ENCODE peak calls at places on chromosomes 16 and 17, in nine cellular contexts. One of them, this sample, is unnamed.

GRCh38 chr16:24114876-24115275 is 141.3 kb upstream of the CACNG3 start:
- DNase-seq in dorsolateral prefrontal cortex: no peak
- DNase-seq in coronary artery: no peak
- DNase-seq in astrocyte: no peak
- DNase-seq in fibroblast of the aortic adventitia: no peak
- DNase-seq in cardiac fibroblast: no peak
- DNase-seq in left ventricle myocardium inferior: no peak
- DNase-seq in heart right ventricle: no peak
- DNase-seq in GM06990: no peak
- DNase-seq in this sample: no peak

GRCh38 chr17:81508639-81509047 is 4.0 kb downstream of the ACTG1 start:
- DNase-seq in dorsolateral prefrontal cortex: no peak
- DNase-seq in coronary artery: peak; percentile 68
- DNase-seq in astrocyte: no peak
- DNase-seq in fibroblast of the aortic adventitia: peak; percentile 58
- DNase-seq in cardiac fibroblast: peak; percentile 78
- DNase-seq in left ventricle myocardium inferior: no peak
- DNase-seq in heart right ventricle: no peak
- DNase-seq in GM06990: no peak
- DNase-seq in this sample: peak; percentile 66

GRCh38 chr17:37490022-37490587 is 414 bp downstream of the DUSP14 start:
- DNase-seq in dorsolateral prefrontal cortex: peak; percentile 46
- DNase-seq in coronary artery: peak; percentile 84
- DNase-seq in astrocyte: peak; percentile 42
- DNase-seq in fibroblast of the aortic adventitia: peak; percentile 48
- DNase-seq in cardiac fibroblast: peak; percentile 57
- DNase-seq in left ventricle myocardium inferior: peak; percentile 61
- DNase-seq in heart right ventricle: peak; percentile 61
- DNase-seq in GM06990: peak; percentile 79
- DNase-seq in this sample: peak; percentile 87

GRCh38 chr16:71708696-71709095 is 15.8 kb downstream of the PHLPP2 start:
- DNase-seq in dorsolateral prefrontal cortex: no peak
- DNase-seq in coronary artery: no peak
- DNase-seq in astrocyte: no peak
- DNase-seq in fibroblast of the aortic adventitia: no peak
- DNase-seq in cardiac fibroblast: no peak
- DNase-seq in left ventricle myocardium inferior: no peak
- DNase-seq in heart right ventricle: no peak
- DNase-seq in GM06990: no peak
- DNase-seq in this sample: no peak

GRCh38 chr16:58678716-58679115 is 5.9 kb downstream of the SLC38A7 start:
- DNase-seq in dorsolateral prefrontal cortex: peak; percentile 72
- DNase-seq in coronary artery: no peak
- DNase-seq in astrocyte: no peak
- DNase-seq in fibroblast of the aortic adventitia: peak; percentile 54
- DNase-seq in cardiac fibroblast: peak; percentile 42
- DNase-seq in left ventricle myocardium inferior: peak; percentile 37
- DNase-seq in heart right ventricle: peak; percentile 46
- DNase-seq in GM06990: no peak
- DNase-seq in this sample: no peak

GRCh38 chr17:41592601-41593305 is 6.1 kb upstream of the KRT14 start:
- DNase-seq in dorsolateral prefrontal cortex: no peak
- DNase-seq in coronary artery: no peak
- DNase-seq in astrocyte: no peak
- DNase-seq in fibroblast of the aortic adventitia: no peak
- DNase-seq in cardiac fibroblast: no peak
- DNase-seq in left ventricle myocardium inferior: no peak
- DNase-seq in heart right ventricle: no peak
- DNase-seq in GM06990: no peak
- DNase-seq in this sample: no peak

GRCh38 chr17:38561416-38562214 is 44.1 kb downstream of the SRCIN1 start:
- DNase-seq in dorsolateral prefrontal cortex: no peak
- DNase-seq in coronary artery: no peak
- DNase-seq in astrocyte: no peak
- DNase-seq in fibroblast of the aortic adventitia: no peak
- DNase-seq in cardiac fibroblast: no peak
- DNase-seq in left ventricle myocardium inferior: no peak
- DNase-seq in heart right ventricle: no peak
- DNase-seq in GM06990: no peak
- DNase-seq in this sample: peak; percentile 48

GRCh38 chr17:29155235-29155965 is 24.8 kb downstream of the MYO18A start:
- DNase-seq in dorsolateral prefrontal cortex: no peak
- DNase-seq in coronary artery: no peak
- DNase-seq in astrocyte: no peak
- DNase-seq in fibroblast of the aortic adventitia: peak; percentile 36
- DNase-seq in cardiac fibroblast: peak; percentile 48
- DNase-seq in left ventricle myocardium inferior: no peak
- DNase-seq in heart right ventricle: no peak
- DNase-seq in GM06990: no peak
- DNase-seq in this sample: no peak

GRCh38 chr16:69443809-69444611 is 19.6 kb downstream of the CYB5B start:
- DNase-seq in dorsolateral prefrontal cortex: no peak
- DNase-seq in coronary artery: no peak
- DNase-seq in astrocyte: peak; percentile 20
- DNase-seq in fibroblast of the aortic adventitia: peak; percentile 61
- DNase-seq in cardiac fibroblast: peak; percentile 72
- DNase-seq in left ventricle myocardium inferior: peak; percentile 24
- DNase-seq in heart right ventricle: no peak
- DNase-seq in GM06990: peak; percentile 26
- DNase-seq in this sample: no peak

DNA sequence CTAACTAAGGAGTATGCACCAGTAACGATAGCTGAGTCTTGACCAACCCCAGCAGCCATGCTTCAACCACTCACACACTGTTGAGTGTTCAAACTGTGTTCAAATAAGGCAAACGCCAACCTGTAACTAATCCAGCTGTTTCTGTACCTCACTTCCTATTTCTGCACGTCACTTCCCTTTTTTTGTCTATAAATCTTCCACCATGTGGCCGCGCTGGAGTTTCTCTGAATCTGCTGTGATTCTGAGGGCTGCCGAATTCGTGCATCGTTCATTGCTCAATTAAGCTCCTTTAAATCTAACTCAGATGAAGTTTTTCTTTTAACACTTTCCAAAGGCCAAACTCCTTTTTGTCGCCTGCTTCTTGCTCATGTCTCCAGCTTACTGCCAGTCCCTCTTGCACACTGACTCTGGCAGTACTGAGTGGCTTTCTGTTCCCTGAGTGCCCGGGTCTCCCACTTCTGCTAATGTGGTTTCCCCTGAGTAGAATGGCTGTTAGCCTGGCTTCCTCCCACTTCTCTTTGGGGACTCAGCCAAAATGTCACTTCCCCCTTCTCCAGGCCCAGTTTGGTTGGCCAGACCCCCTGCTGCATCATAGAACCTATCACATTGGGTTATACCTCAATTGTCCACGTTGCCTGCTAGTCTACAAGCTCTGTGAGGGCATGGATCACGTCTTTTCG is 304.2 kb downstream of the HS3ST3B1 start:
- DNase-seq in dorsolateral prefrontal cortex: no peak
- DNase-seq in coronary artery: no peak
- DNase-seq in astrocyte: no peak
- DNase-seq in fibroblast of the aortic adventitia: no peak
- DNase-seq in cardiac fibroblast: no peak
- DNase-seq in left ventricle myocardium inferior: peak; percentile 15
- DNase-seq in heart right ventricle: peak; percentile 13
- DNase-seq in GM06990: no peak
- DNase-seq in this sample: no peak
- H3K4me3 ChIP-seq in dorsolateral prefrontal cortex: peak overlapping the region; percentile 16
- H3K4me3 ChIP-seq in coronary artery: no peak overlapping the region
- H3K4me3 ChIP-seq in astrocyte: no peak overlapping the region
- H3K4me3 ChIP-seq in fibroblast of the aortic adventitia: no peak overlapping the region
- H3K4me3 ChIP-seq in cardiac fibroblast: no peak overlapping the region
- H3K4me3 ChIP-seq in left ventricle myocardium inferior: no peak overlapping the region
- H3K4me3 ChIP-seq in heart right ventricle: no peak overlapping the region
- H3K4me3 ChIP-seq in GM06990: no peak overlapping the region
- H3K4me3 ChIP-seq in this sample: no peak overlapping the region

GRCh38 chr17:30271102-30271501 is 20.6 kb downstream of the BLMH start:
- DNase-seq in dorsolateral prefrontal cortex: no peak
- DNase-seq in coronary artery: no peak
- DNase-seq in astrocyte: peak; percentile 21
- DNase-seq in fibroblast of the aortic adventitia: peak; percentile 8
- DNase-seq in cardiac fibroblast: peak; percentile 71
- DNase-seq in left ventricle myocardium inferior: no peak
- DNase-seq in heart right ventricle: no peak
- DNase-seq in GM06990: no peak
- DNase-seq in this sample: no peak
- TF ChIP-seq CTCF in dorsolateral prefrontal cortex: no peak
- TF ChIP-seq CTCF in coronary artery: no peak
- TF ChIP-seq CTCF in astrocyte: no peak
- TF ChIP-seq CTCF in fibroblast of the aortic adventitia: no peak
- TF ChIP-seq CTCF in cardiac fibroblast: no peak
- TF ChIP-seq CTCF in left ventricle myocardium inferior: no peak
- TF ChIP-seq CTCF in heart right ventricle: no peak
- TF ChIP-seq CTCF in GM06990: no peak
- TF ChIP-seq CTCF in this sample: no peak

GRCh38 chr17:77366206-77366557 is 225.4 kb downstream of the SEC14L1 start:
- DNase-seq in dorsolateral prefrontal cortex: no peak
- DNase-seq in coronary artery: no peak
- DNase-seq in astrocyte: no peak
- DNase-seq in fibroblast of the aortic adventitia: no peak
- DNase-seq in cardiac fibroblast: no peak
- DNase-seq in left ventricle myocardium inferior: no peak
- DNase-seq in heart right ventricle: no peak
- DNase-seq in GM06990: no peak
- DNase-seq in this sample: no peak

GRCh38 chr17:77365584-77366186 is 224.9 kb downstream of the SEC14L1 start:
- DNase-seq in dorsolateral prefrontal cortex: peak; percentile 25
- DNase-seq in coronary artery: peak; percentile 96
- DNase-seq in astrocyte: peak; percentile 89
- DNase-seq in fibroblast of the aortic adventitia: peak; percentile 84
- DNase-seq in cardiac fibroblast: peak; percentile 86
- DNase-seq in left ventricle myocardium inferior: peak; percentile 64
- DNase-seq in heart right ventricle: peak; percentile 66
- DNase-seq in GM06990: no peak
- DNase-seq in this sample: peak; percentile 84

GRCh38 chr17:77364381-77364911 is 223.7 kb downstream of the SEC14L1 start:
- DNase-seq in dorsolateral prefrontal cortex: no peak
- DNase-seq in coronary artery: peak; percentile 69
- DNase-seq in astrocyte: no peak
- DNase-seq in fibroblast of the aortic adventitia: no peak
- DNase-seq in cardiac fibroblast: no peak
- DNase-seq in left ventricle myocardium inferior: no peak
- DNase-seq in heart right ventricle: no peak
- DNase-seq in GM06990: no peak
- DNase-seq in this sample: no peak

GRCh38 chr17:77363821-77364361 is 223.1 kb downstream of the SEC14L1 start:
- DNase-seq in dorsolateral prefrontal cortex: no peak
- DNase-seq in coronary artery: peak; percentile 73
- DNase-seq in astrocyte: peak; percentile 67
- DNase-seq in fibroblast of the aortic adventitia: no peak
- DNase-seq in cardiac fibroblast: peak; percentile 55
- DNase-seq in left ventricle myocardium inferior: peak; percentile 67
- DNase-seq in heart right ventricle: peak; percentile 61
- DNase-seq in GM06990: no peak
- DNase-seq in this sample: no peak

DNA sequence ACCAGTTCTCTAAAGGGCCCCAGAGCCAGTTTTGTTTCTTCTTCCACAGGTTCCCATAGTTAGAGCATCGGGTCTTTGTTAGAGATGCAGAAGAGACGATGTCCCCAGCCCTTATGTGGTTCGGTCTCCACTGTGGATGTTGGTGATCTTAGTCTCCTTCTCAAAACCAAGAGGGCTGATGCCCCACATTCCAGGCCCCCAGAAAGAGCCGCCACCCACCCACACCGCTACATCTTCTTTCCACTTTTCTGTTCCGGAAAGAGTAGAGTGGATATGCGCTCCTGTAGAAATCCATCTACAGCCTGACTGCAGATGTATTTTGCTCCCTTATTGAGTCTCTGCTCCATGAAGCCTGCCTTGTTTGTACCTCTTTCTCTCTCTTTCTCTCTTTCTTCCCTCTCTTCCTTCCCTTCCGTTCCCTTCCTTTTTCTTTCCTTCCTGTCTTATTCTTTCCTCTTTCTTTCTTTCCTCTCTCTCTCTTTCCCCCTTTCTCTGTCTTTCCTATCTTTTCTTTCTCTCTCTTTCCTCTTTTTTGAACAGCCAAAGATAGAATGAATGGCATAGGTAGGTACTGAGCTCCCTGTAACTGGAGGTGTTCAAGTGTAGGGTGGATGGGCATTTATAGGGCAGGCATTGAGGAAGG is 224.3 kb downstream of the SEC14L1 start:
- DNase-seq in dorsolateral prefrontal cortex: peak; percentile 6
- DNase-seq in coronary artery: no peak
- DNase-seq in astrocyte: no peak
- DNase-seq in fibroblast of the aortic adventitia: no peak
- DNase-seq in cardiac fibroblast: no peak
- DNase-seq in left ventricle myocardium inferior: no peak
- DNase-seq in heart right ventricle: no peak
- DNase-seq in GM06990: no peak
- DNase-seq in this sample: no peak
- H3K4me3 ChIP-seq in dorsolateral prefrontal cortex: no peak overlapping the region
- H3K4me3 ChIP-seq in coronary artery: peak overlapping the region; percentile 54
- H3K4me3 ChIP-seq in astrocyte: peak overlapping the region; percentile 15
- H3K4me3 ChIP-seq in fibroblast of the aortic adventitia: no peak overlapping the region
- H3K4me3 ChIP-seq in cardiac fibroblast: no peak overlapping the region
- H3K4me3 ChIP-seq in left ventricle myocardium inferior: no peak overlapping the region
- H3K4me3 ChIP-seq in heart right ventricle: no peak overlapping the region
- H3K4me3 ChIP-seq in GM06990: no peak overlapping the region
- H3K4me3 ChIP-seq in this sample: no peak overlapping the region

DNA sequence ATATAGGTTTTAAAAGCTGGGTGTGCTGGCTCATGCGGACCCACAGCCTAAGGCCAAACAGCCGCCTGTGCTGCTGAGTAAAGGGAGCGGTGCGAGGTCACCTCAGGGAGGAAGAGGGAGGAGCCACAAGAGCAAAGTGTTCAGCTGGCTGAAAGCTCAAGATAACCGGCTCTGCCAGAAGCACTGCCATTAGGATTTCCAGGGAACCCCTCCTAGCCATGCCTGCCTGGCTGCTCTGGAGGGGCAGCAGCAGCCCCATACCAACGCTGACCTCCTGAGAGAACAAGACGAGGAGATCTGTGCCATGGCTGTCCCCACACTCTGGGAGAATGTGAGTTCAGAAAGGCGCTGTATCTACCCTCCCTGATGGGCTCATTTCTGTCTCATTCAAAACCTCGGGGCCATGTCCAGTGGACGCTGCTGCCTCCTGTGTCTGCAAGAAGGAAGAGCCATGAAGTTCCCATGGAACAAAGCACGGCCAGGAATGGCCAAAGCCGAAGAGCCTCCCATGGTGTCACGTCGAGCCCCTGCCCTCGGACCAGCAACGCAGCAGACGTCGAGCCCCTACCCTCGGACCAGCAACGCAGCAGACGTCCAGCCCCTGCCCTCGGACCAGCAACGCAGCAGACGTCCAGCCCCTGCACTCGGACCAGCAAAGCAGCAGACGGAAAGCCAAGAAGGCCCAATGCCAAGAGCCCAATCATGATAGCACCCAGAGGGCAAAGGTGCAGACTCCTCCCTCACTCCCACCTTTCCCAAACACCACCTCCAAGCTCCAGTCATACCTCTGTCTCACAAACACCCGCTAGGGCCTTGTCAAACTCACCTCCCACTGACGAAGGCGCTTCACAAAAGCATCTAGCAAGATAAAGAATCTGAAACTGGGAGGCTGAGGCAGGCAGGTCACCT is 107.0 kb downstream of the ANKRD11 start:
- DNase-seq in dorsolateral prefrontal cortex: no peak
- DNase-seq in coronary artery: no peak
- DNase-seq in astrocyte: no peak
- DNase-seq in fibroblast of the aortic adventitia: peak; percentile 35
- DNase-seq in cardiac fibroblast: peak; percentile 50
- DNase-seq in left ventricle myocardium inferior: peak; percentile 49
- DNase-seq in heart right ventricle: no peak
- DNase-seq in GM06990: no peak
- DNase-seq in this sample: peak; percentile 65
- TF ChIP-seq CTCF in dorsolateral prefrontal cortex: no peak
- TF ChIP-seq CTCF in coronary artery: no peak
- TF ChIP-seq CTCF in astrocyte: no peak
- TF ChIP-seq CTCF in fibroblast of the aortic adventitia: peak; percentile 5
- TF ChIP-seq CTCF in cardiac fibroblast: peak; percentile 0
- TF ChIP-seq CTCF in left ventricle myocardium inferior: no peak
- TF ChIP-seq CTCF in heart right ventricle: no peak
- TF ChIP-seq CTCF in GM06990: no peak
- TF ChIP-seq CTCF in this sample: peak; percentile 27